ENCODE peak calls at places on chromosomes 5 and 9, in seven cellular contexts. A is upper lobe of left lung, C is K562, P is Panc1, T is HepG2, B is GM12878, M is HCT116. K is an unnamed sample. For H3K4me1, the result is how much of the 10 kb centered on the place peaks cover.

GRCh38 chr5:80034962-80035821 is at the start of gene THBS4:
- ATAC-seq in T (no peak), B (no peak), P (no peak), M (no peak), A (no peak), C (no peak), K (peak)

GRCh38 chr9:93132946-93133640 is 958 bp downstream of the NINJ1 start:
- ATAC-seq in P (peak), C (no peak), M (peak), A (peak), B (peak), T (peak), K (peak)

GRCh38 chr9:3497406-3497805 is 28.4 kb downstream of the RFX3 start:
- ATAC-seq in C (no peak), T (no peak), A (no peak), M (no peak), B (no peak), P (no peak), K (no peak)

GRCh38 chr9:86941196-86941595 is 6.1 kb downstream of the GAS1 start:
- ATAC-seq in P (no peak), A (no peak), T (no peak), B (no peak), M (no peak), C (no peak), K (no peak)

GRCh38 chr5:56006600-56006999 is 11.8 kb upstream of the IL6ST start:
- ATAC-seq in T (no peak), C (no peak), P (no peak), A (no peak), M (no peak), B (peak), K (no peak)

GRCh38 chr9:95188459-95188858 is 129.1 kb downstream of the FANCC start:
- ATAC-seq in P (no peak), C (no peak), B (no peak), M (no peak), T (no peak), A (no peak), K (no peak)

GRCh38 chr5:14178671-14179211 is 35.6 kb downstream of the TRIO start:
- ATAC-seq in B (no peak), M (peak), A (no peak), C (no peak), T (no peak), P (peak), K (no peak)

GRCh38 chr9:36504154-36504550 is 68.5 kb upstream of the MELK start:
- ATAC-seq in T (no peak), P (no peak), A (no peak), B (no peak), C (no peak), M (no peak), K (no peak)

GRCh38 chr5:4659836-4660235 is 480.3 kb upstream of the ADAMTS16 start:
- ATAC-seq in B (no peak), T (no peak), C (no peak), M (no peak), P (no peak), A (no peak), K (no peak)

GRCh38 chr9:112545237-112545636 is 58.6 kb downstream of the KIAA1958 start:
- ATAC-seq in M (no peak), A (no peak), T (no peak), C (no peak), B (no peak), P (no peak), K (no peak)

GRCh38 chr9:135275163-135275925 is 187.9 kb downstream of the OLFM1 start:
- ATAC-seq in B (no peak), T (no peak), P (no peak), M (no peak), C (no peak), A (no peak), K (no peak)

GRCh38 chr5:14405706-14406553 is 175.7 kb upstream of the OTULINL start:
- ATAC-seq in T (no peak), P (peak), M (no peak), C (no peak), B (no peak), A (peak), K (no peak)

GRCh38 chr9:81397735-81398381 is 291.5 kb downstream of the TLE1 start:
- ATAC-seq in T (no peak), B (no peak), P (no peak), M (no peak), C (no peak), A (no peak), K (no peak)

GRCh38 chr5:97888439-97888838 is 705.4 kb upstream of the RIOK2 start:
- ATAC-seq in B (peak), P (no peak), A (no peak), T (no peak), C (no peak), M (no peak), K (no peak)

GRCh38 chr5:111748304-111748763 is 8.7 kb downstream of the NREP start:
- ATAC-seq in T (no peak), B (no peak), M (peak), P (no peak), C (no peak), A (no peak), K (peak)

GRCh38 chr5:3607541-3608147 is 12.0 kb downstream of the IRX1 start:
- ATAC-seq in M (no peak), C (no peak), B (no peak), P (no peak), A (no peak), T (no peak), K (no peak)

GRCh38 chr5:172731286-172732073 is 39.5 kb downstream of the DUSP1 start:
- ATAC-seq in M (peak), P (peak), A (no peak), B (peak), T (peak), C (peak), K (no peak)

GRCh38 chr9:35652829-35653209 is 2.1 kb upstream of the SIT1 start:
- ATAC-seq in A (no peak), C (no peak), T (no peak), P (no peak), M (no peak), B (no peak), K (no peak)

GRCh38 chr5:158272409-158272808 is 413.5 kb upstream of the CLINT1 start:
- ATAC-seq in T (no peak), P (no peak), A (no peak), B (no peak), M (no peak), C (no peak), K (no peak)

GRCh38 chr5:176527246-176528222 is 9.7 kb downstream of the RNF44 start:
- ATAC-seq in A (no peak), B (no peak), M (no peak), T (no peak), C (peak), P (no peak), K (no peak)

GRCh38 chr9:35700942-35701341 is 11.2 kb upstream of the TPM2 start:
- ATAC-seq in B (no peak), M (no peak), P (no peak), A (no peak), C (no peak), T (no peak), K (no peak)

GRCh38 chr9:101121836-101122399 is 93.4 kb downstream of the PLPPR1 start:
- ATAC-seq in A (no peak), T (no peak), B (no peak), C (no peak), P (no peak), M (no peak), K (no peak)

GRCh38 chr5:174520420-174521396 is 203.7 kb upstream of the MSX2 start:
- ATAC-seq in A (peak), C (no peak), T (peak), M (peak), B (no peak), P (peak), K (no peak)

GRCh38 chr5:140362311-140362710 is 2.3 kb downstream of the SLC4A9 start:
- ATAC-seq in A (no peak), T (no peak), C (no peak), B (no peak), P (no peak), M (no peak), K (no peak)

GRCh38 chr9:135946392-135946994 is 14.7 kb downstream of the UBAC1 start:
- ATAC-seq in P (no peak), C (no peak), B (no peak), M (no peak), A (no peak), T (no peak), K (no peak)

GRCh38 chr9:88998911-88999310 is 7.6 kb downstream of the S1PR3 start:
- ATAC-seq in T (no peak), P (no peak), M (no peak), C (no peak), B (no peak), A (peak), K (peak)

GRCh38 chr9:87894998-87895625 is 12.4 kb downstream of the SPATA31E1 start:
- ATAC-seq in T (peak), B (no peak), A (no peak), P (no peak), M (peak), C (peak), K (no peak)

GRCh38 chr9:125746774-125747052 is 460 bp upstream of the PBX3 start:
- ATAC-seq in T (no peak), C (no peak), P (no peak), A (no peak), M (no peak), B (no peak), K (peak)

DNA sequence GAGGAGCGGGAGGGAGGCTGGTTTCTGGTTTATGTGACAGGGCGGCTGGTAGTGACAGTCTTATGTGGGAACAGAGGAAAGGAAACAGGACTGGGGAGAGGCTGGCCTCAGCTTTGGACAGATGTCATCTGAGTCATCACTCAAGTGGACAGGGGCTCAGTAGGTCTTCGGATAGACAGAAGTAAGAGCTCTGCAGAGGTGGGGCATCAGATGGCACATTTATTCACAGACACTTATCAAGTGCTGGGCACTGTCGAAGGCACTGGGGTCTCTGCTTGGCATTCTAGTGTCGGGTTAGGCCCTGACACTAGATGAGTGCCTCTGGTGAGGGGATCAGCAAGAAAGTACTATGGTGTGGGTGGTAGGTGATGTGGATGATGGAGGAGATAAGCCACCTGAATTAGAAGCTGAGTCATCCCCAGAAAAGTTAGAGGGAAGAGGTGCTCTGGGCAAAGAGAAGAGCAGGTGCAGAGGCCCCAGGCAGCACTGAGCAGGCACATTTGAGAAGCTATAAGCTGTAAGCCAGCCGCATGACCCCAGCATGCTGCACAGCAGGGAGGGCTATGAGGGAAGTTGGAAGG is 27.4 kb downstream of the MAML1 start:
- ATAC-seq in C (no peak), T (no peak), B (peak), M (no peak), P (no peak), A (no peak), K (no peak)
- H3K4me1 ChIP-seq in C (under half), T (half or more), B (under half), M (under half), P (under half), A (half or more), K (half or more)

DNA sequence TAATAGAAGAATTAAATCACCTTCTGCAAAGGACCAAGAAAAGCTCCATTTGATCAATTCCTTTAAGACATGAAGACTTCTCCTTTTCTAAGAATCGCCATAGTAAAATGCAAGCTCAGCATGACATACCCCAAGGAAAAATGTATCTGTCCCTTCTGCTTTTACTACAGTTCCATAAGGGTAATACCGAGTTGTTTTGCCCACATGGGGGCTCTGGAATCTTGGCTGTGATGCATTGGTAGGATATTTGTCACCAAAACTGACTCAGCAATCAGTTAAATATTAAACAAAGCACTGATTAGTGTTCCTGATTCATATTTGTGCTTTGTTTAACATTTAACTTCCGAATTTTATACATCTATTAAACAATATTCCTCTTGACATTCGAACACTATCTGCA is 24.3 kb upstream of the KCNIP1 start:
- ATAC-seq in M (peak), T (no peak), P (no peak), C (no peak), B (no peak), A (no peak), K (no peak)
- TF ChIP-seq POLR2AphosphoS5 in M (no peak), T (no peak), P (no peak), C (no peak), B (no peak), A (no peak), K (no peak)

GRCh38 chr5:150448353-150448752 is 1.2 kb downstream of the RPS14 start:
- ATAC-seq in B (peak), P (no peak), T (no peak), M (no peak), A (no peak), C (peak), K (no peak)

GRCh38 chr5:150446103-150446502 is 3.4 kb downstream of the RPS14 start:
- ATAC-seq in P (no peak), A (no peak), C (no peak), M (no peak), T (no peak), B (no peak), K (no peak)

GRCh38 chr5:150446583-150446982 is 3.0 kb downstream of the RPS14 start:
- ATAC-seq in M (no peak), C (no peak), P (no peak), B (no peak), A (no peak), T (no peak), K (no peak)

GRCh38 chr5:150448960-150449490 is 514 bp downstream of the RPS14 start:
- ATAC-seq in B (peak), T (peak), M (peak), A (peak), P (peak), C (peak), K (no peak)

GRCh38 chr5:150447188-150447587 is 2.4 kb downstream of the RPS14 start:
- ATAC-seq in P (no peak), B (no peak), T (no peak), A (no peak), C (no peak), M (no peak), K (no peak)
- H3K4me1 ChIP-seq in P (under half), B (under half), T (under half), A (under half), C (under half), M (under half), K (half or more)

DNA sequence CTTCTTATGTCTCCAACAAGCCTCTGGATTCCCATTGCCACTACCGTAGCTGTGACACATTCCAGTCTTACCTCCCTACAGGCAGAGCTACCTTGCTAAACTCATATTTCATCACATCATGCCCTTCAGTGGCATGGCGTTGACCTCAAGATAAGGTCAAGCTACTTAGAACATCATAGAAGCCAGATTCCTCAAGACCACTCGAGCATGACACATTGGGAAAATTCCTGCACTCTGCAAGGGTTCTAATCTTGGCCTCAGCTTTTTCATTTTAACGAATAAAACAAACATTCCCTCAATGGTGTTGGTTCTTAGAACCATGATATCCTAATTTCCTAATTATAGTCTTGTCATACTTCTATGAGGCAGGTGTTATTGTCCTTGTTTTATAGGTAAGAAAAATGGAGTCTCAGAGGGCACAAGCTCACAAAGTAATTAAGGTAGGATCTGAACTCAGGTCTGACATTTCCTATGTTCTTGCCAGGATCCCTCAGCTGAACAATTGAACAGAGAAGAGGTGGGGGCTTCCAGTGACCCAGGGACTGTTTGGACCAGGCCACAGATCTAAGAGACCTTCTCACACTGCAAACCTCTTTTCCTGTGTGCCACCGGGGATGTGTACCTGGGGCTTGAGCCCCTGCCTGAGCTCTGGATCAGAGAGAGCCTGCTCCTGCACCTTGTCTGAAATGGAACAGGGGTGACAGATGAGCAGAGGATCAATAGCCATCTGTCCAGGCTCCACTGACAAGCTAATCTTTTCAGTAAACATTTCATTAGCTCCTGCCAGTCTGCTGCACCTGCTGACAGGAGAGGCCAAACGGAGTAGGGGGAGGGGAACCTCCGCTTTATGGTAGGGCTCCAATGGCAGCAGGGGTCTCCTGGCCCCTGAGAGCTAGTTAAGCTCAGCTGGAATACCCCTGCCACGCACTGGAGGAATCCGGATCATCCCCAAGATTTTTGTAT is 49.3 kb downstream of the ALG2 start:
- ATAC-seq in P (no peak), C (no peak), T (peak), A (no peak), M (no peak), B (no peak), K (no peak)
- TF ChIP-seq POLR2AphosphoS5 in P (no peak), C (no peak), T (no peak), A (no peak), M (no peak), B (no peak), K (no peak)

DNA sequence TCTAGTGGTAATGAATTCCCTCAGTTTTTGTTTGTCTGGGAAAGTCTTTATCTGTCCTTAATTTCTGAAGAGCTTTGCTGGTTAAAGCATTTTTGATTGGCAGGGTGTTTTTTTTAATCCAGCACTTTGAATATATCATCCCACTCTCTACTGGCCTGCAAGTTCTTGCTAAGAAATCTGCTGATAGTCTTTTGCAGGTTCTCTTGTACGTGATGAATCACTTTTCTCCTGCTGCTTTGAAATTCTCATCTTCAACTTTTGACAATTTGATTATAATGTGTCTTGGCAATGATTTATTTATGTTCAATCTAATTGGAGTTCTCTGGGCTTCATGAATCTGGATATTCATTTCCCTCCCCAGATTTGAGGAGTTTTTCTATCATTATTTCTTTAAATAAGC is 8.1 kb upstream of the TMEM215 start:
- ATAC-seq in B (no peak), P (no peak), A (no peak), M (no peak), T (no peak), C (no peak), K (no peak)
- H3K4me1 ChIP-seq in B (under half), P (under half), A (under half), M (under half), T (under half), C (under half), K (under half)